ENCODE peak calls at places on chromosomes 16 and 17, in four cellular contexts. N, H, V and F are unnamed samples.

GRCh38 chr17:59963738-59964454 is 644 bp downstream of the RNFT1 start:
- DNase-seq in H (peak; percentile 24), N (peak; percentile 34), V (peak; percentile 30), F (peak; percentile 48)

GRCh38 chr17:4625181-4625601 is 16.3 kb downstream of the ALOX15 start:
- DNase-seq in H (no peak), N (no peak), V (no peak), F (no peak)

GRCh38 chr16:84661418-84662060 is 13.2 kb downstream of the KLHL36 start:
- DNase-seq in H (no peak), V (no peak), N (no peak), F (no peak)

GRCh38 chr17:51860934-51861561 is 297.5 kb downstream of the CA10 start:
- DNase-seq in H (peak; percentile 19), V (no peak), N (no peak), F (no peak)

GRCh38 chr17:4232168-4232813 is 31.5 kb downstream of the ANKFY1 start:
- DNase-seq in V (no peak), H (no peak), N (no peak), F (no peak)

GRCh38 chr17:47676510-47676909 is 17.5 kb upstream of the TBKBP1 start:
- DNase-seq in V (no peak), N (no peak), H (no peak), F (no peak)

GRCh38 chr16:4301968-4302367 is 13.9 kb upstream of the GLIS2 start:
- DNase-seq in N (no peak), H (no peak), V (no peak), F (no peak)

GRCh38 chr16:8869212-8869987 is 594 bp upstream of the CARHSP1 start:
- DNase-seq in N (no peak), H (no peak), V (no peak), F (no peak)

GRCh38 chr17:78239489-78239931 is 8.1 kb downstream of the TMEM235 start:
- DNase-seq in H (no peak), V (no peak), N (no peak), F (no peak)

GRCh38 chr17:73707358-73707757 is 63.1 kb upstream of the SDK2 start:
- DNase-seq in N (no peak), V (no peak), H (no peak), F (no peak)

GRCh38 chr16:27639588-27640276 is 89.8 kb downstream of the KATNIP start:
- DNase-seq in V (no peak), H (peak; percentile 84), N (no peak), F (peak; percentile 32)

GRCh38 chr16:22322021-22322471 is 24.8 kb downstream of the POLR3E start:
- DNase-seq in V (no peak), H (no peak), N (no peak), F (no peak)

GRCh38 chr16:69799601-69800000 is 37.5 kb downstream of the WWP2 start:
- DNase-seq in V (no peak), N (no peak), H (no peak), F (no peak)

GRCh38 chr17:19413725-19414124 is 2.7 kb downstream of the RNF112 start:
- DNase-seq in N (no peak), V (no peak), H (no peak), F (no peak)

GRCh38 chr16:533391-534088 is 6.0 kb downstream of the CAPN15 start:
- DNase-seq in H (no peak), V (no peak), N (no peak), F (no peak)

GRCh38 chr16:47196457-47196856 is 52.7 kb upstream of the NETO2 start:
- DNase-seq in V (no peak), H (no peak), N (no peak), F (no peak)

GRCh38 chr17:40803617-40804082 is 3.9 kb upstream of the KRT28 start:
- DNase-seq in V (peak; percentile 74), N (peak; percentile 59), H (peak; percentile 66), F (peak; percentile 74)

GRCh38 chr17:41360291-41360995 is 9.2 kb downstream of the KRT33B start:
- DNase-seq in N (no peak), V (no peak), H (no peak), F (no peak)